ENCODE peak calls at places on chromosomes 16 and 17, in seven cellular contexts. U, T, Y, B, S, O and X are unnamed samples.
A peak's percentile ranks its signal among the peaks of the same experiment; 100 is the strongest.

GRCh38 chr17:81396278-81396721 is 1.0 kb downstream of the BAHCC1 start:
- DNase-seq in O (no peak), T (no peak), B (no peak), S (no peak), U (no peak), Y (no peak), X (no peak)

GRCh38 chr17:29613371-29613837 is 9.3 kb downstream of the CORO6 start:
- DNase-seq in O (peak; percentile 90), B (no peak), S (peak; percentile 97), T (peak; percentile 98), Y (peak; percentile 82), U (peak; percentile 92), X (peak; percentile 92)

GRCh38 chr17:80154166-80154565 is 7.2 kb upstream of the EIF4A3 start:
- DNase-seq in T (no peak), B (no peak), Y (no peak), O (no peak), S (no peak), U (no peak), X (no peak)

GRCh38 chr16:55248058-55248457 is 75.9 kb upstream of the IRX6 start:
- DNase-seq in S (no peak), Y (no peak), U (no peak), O (no peak), T (no peak), B (no peak), X (no peak)

GRCh38 chr16:52629296-52629695 is 82.4 kb upstream of the TOX3 start:
- DNase-seq in Y (no peak), T (no peak), O (no peak), S (no peak), U (no peak), B (no peak), X (no peak)

GRCh38 chr17:31369266-31369665 is 22.2 kb upstream of the RAB11FIP4 start:
- DNase-seq in B (no peak), U (no peak), O (no peak), Y (no peak), S (no peak), T (no peak), X (no peak)

GRCh38 chr16:11374255-11374654 is 29.0 kb downstream of the RMI2 start:
- DNase-seq in S (no peak), Y (no peak), O (no peak), B (no peak), U (no peak), T (no peak), X (no peak)

GRCh38 chr17:28407130-28407973 is 1.3 kb upstream of the SLC46A1 start:
- DNase-seq in S (no peak), O (no peak), Y (no peak), B (no peak), T (no peak), U (no peak), X (no peak)

GRCh38 chr17:78324391-78325075 is 35.3 kb downstream of the SOCS3 start:
- DNase-seq in B (peak; percentile 42), U (no peak), Y (no peak), S (no peak), O (peak; percentile 67), T (peak; percentile 65), X (peak; percentile 70)

GRCh38 chr17:17818088-17818526 is 18.7 kb downstream of the SREBF1 start:
- DNase-seq in S (no peak), T (peak; percentile 62), U (no peak), O (no peak), Y (no peak), B (no peak), X (no peak)

GRCh38 chr16:85462405-85463227 is 150.5 kb upstream of the GSE1 start:
- DNase-seq in T (no peak), U (no peak), S (no peak), O (no peak), B (no peak), Y (no peak), X (no peak)

GRCh38 chr17:76382803-76383644 is 1.4 kb upstream of the SPHK1 start:
- DNase-seq in U (peak; percentile 63), S (no peak), Y (no peak), T (peak; percentile 76), B (peak; percentile 35), O (no peak), X (no peak)

GRCh38 chr17:17365476-17366110 is 62.4 kb downstream of the NT5M start:
- DNase-seq in U (no peak), Y (no peak), T (no peak), O (no peak), S (no peak), B (no peak), X (no peak)

GRCh38 chr16:24609740-24610420 is 70.5 kb downstream of the RBBP6 start:
- DNase-seq in T (peak; percentile 36), U (no peak), S (no peak), Y (peak; percentile 74), O (peak; percentile 56), B (no peak), X (peak; percentile 54)

GRCh38 chr16:26665166-26665939 is 401.4 kb upstream of the C16orf82 start:
- DNase-seq in B (no peak), Y (no peak), T (no peak), O (no peak), U (no peak), S (no peak), X (no peak)

GRCh38 chr16:82192665-82193064 is 22.6 kb upstream of the MPHOSPH6 start:
- DNase-seq in S (no peak), B (no peak), Y (no peak), U (no peak), T (no peak), O (no peak), X (no peak)

GRCh38 chr17:32160526-32160925 is 18.2 kb downstream of the RHOT1 start:
- DNase-seq in U (no peak), Y (no peak), S (no peak), O (no peak), B (no peak), T (no peak), X (no peak)

GRCh38 chr17:1758812-1759211 is 3.0 kb upstream of the SERPINF1 start:
- DNase-seq in B (no peak), S (no peak), T (no peak), Y (no peak), U (no peak), O (no peak), X (no peak)

GRCh38 chr17:57338257-57338919 is 82.1 kb downstream of the MSI2 start:
- DNase-seq in T (no peak), O (no peak), U (no peak), S (no peak), B (no peak), Y (no peak), X (no peak)

GRCh38 chr17:17837380-17837821 is 615 bp upstream of the SREBF1 start:
- DNase-seq in U (no peak), S (no peak), O (no peak), Y (no peak), B (no peak), T (peak; percentile 66), X (no peak)

GRCh38 chr16:84404936-84405640 is 36.8 kb downstream of the ATP2C2 start:
- DNase-seq in U (no peak), Y (no peak), O (no peak), S (no peak), B (no peak), T (no peak), X (no peak)

GRCh38 chr16:80556481-80556880 is 15.7 kb downstream of the DYNLRB2 start:
- DNase-seq in T (no peak), S (no peak), Y (no peak), O (no peak), U (no peak), B (no peak), X (no peak)

GRCh38 chr16:25988089-25988488 is 296.3 kb downstream of the HS3ST4 start:
- DNase-seq in S (no peak), U (no peak), Y (no peak), T (no peak), O (no peak), B (no peak), X (no peak)

GRCh38 chr17:21250719-21251305 is 2.4 kb downstream of the NATD1 start:
- DNase-seq in B (no peak), Y (no peak), S (no peak), U (no peak), O (no peak), T (no peak), X (no peak)

GRCh38 chr16:84478172-84478948 is 26.1 kb downstream of the MEAK7 start:
- DNase-seq in S (no peak), U (no peak), T (no peak), O (no peak), B (peak; percentile 38), Y (no peak), X (no peak)

GRCh38 chr17:70369296-70369855 is 200.0 kb downstream of the KCNJ2 start:
- DNase-seq in O (no peak), T (no peak), B (no peak), U (no peak), S (no peak), Y (no peak), X (no peak)

GRCh38 chr17:55286681-55287589 is 22.2 kb downstream of the HLF start:
- DNase-seq in O (no peak), B (no peak), Y (no peak), S (no peak), T (no peak), U (no peak), X (no peak)

GRCh38 chr16:67632415-67633172 is 12.3 kb upstream of the CARMIL2 start:
- DNase-seq in T (no peak), B (no peak), Y (peak; percentile 66), U (no peak), O (no peak), S (no peak), X (peak; percentile 59)

GRCh38 chr17:55354941-55355340 is 66.7 kb downstream of the MMD start:
- DNase-seq in O (no peak), S (no peak), U (no peak), T (no peak), B (no peak), Y (no peak), X (no peak)

GRCh38 chr16:70476272-70477020 is 22.1 kb downstream of the FCSK start:
- DNase-seq in U (no peak), T (no peak), Y (no peak), O (no peak), S (no peak), B (no peak), X (no peak)

GRCh38 chr17:40139566-40140058 is 725 bp upstream of the CASC3 start:
- DNase-seq in S (no peak), O (no peak), T (peak; percentile 36), U (no peak), Y (no peak), B (no peak), X (no peak)

GRCh38 chr17:60127068-60128064 is 22.4 kb upstream of the CA4 start:
- DNase-seq in Y (no peak), B (no peak), S (no peak), O (no peak), T (no peak), U (no peak), X (no peak)

GRCh38 chr16:11949527-11949926 is 7.7 kb upstream of the NPIPB2 start:
- DNase-seq in S (no peak), O (peak; percentile 23), B (peak; percentile 42), Y (peak; percentile 24), T (no peak), U (no peak), X (peak; percentile 42)

GRCh38 chr17:77501101-77501566 is 360.4 kb downstream of the SEC14L1 start:
- DNase-seq in T (no peak), B (no peak), U (no peak), O (no peak), S (no peak), Y (no peak), X (peak; percentile 20)

GRCh38 chr17:45704251-45704650 is 79.9 kb upstream of the CRHR1 start:
- DNase-seq in O (no peak), T (no peak), S (no peak), Y (no peak), U (no peak), B (no peak), X (no peak)

GRCh38 chr16:27450836-27451341 is 48.9 kb downstream of the IL21R start:
- DNase-seq in B (no peak), O (no peak), S (no peak), Y (no peak), U (peak; percentile 66), T (no peak), X (no peak)

GRCh38 chr16:88065747-88066142 is 114.5 kb downstream of the BANP start:
- DNase-seq in Y (no peak), O (no peak), T (no peak), B (no peak), U (no peak), S (no peak), X (peak; percentile 24)

GRCh38 chr17:49896860-49897259 is 49.0 kb upstream of the TAC4 start:
- DNase-seq in T (no peak), B (no peak), U (no peak), S (no peak), O (no peak), Y (no peak), X (no peak)